ENCODE peak calls at places on chromosomes 16 and 17, in six cellular contexts. Z is H9, H is neuronal stem cell, E is trophoblast cell, V is H1, O is IMR-90. Q is an unnamed sample. For H3K9me3, the result is how much of the 10 kb centered on the place peaks cover.

GRCh38 chr17:82492647-82493516 is 26.6 kb upstream of the FOXK2 start:
- DNase-seq in Z (no peak), H (no peak), E (no peak), V (no peak), O (peak), Q (peak)

GRCh38 chr16:49843758-49844157 is 12.2 kb downstream of the ZNF423 start:
- DNase-seq in Z (no peak), H (no peak), E (no peak), V (no peak), O (no peak), Q (peak)

GRCh38 chr17:20612635-20613034 is 33.1 kb downstream of the CDRT15L2 start:
- DNase-seq in Z (no peak), H (no peak), E (no peak), V (no peak), O (no peak), Q (no peak)

GRCh38 chr17:57921342-57921741 is 33.9 kb downstream of the CUEDC1 start:
- DNase-seq in Z (no peak), H (no peak), E (no peak), V (no peak), O (peak), Q (no peak)

GRCh38 chr17:82228842-82229685 is at the start of gene SLC16A3:
- DNase-seq in Z (no peak), H (no peak), E (peak), V (no peak), O (peak), Q (peak)

GRCh38 chr16:4862639-4863038 is 15.4 kb downstream of the UBN1 start:
- DNase-seq in Z (no peak), H (no peak), E (peak), V (no peak), O (no peak), Q (peak)

GRCh38 chr17:78839173-78839761 is 1.3 kb downstream of the USP36 start:
- DNase-seq in Z (no peak), H (no peak), E (no peak), V (no peak), O (peak), Q (no peak)

GRCh38 chr16:58021661-58022551 is 3.6 kb upstream of the MMP15 start:
- DNase-seq in Z (no peak), H (no peak), E (peak), V (no peak), O (peak), Q (peak)

GRCh38 chr17:44005865-44006580 is 1.6 kb downstream of the NAGS start:
- DNase-seq in Z (peak), H (no peak), E (no peak), V (no peak), O (no peak), Q (peak)

GRCh38 chr17:65485388-65486299 is 75.8 kb downstream of the AXIN2 start:
- DNase-seq in Z (no peak), H (no peak), E (no peak), V (no peak), O (no peak), Q (no peak)

GRCh38 chr17:34542700-34543336 is 36.6 kb upstream of the TMEM132E start:
- DNase-seq in Z (peak), H (peak), E (peak), V (no peak), O (no peak), Q (peak)

GRCh38 chr16:47732122-47732805 is 271.1 kb downstream of the PHKB start:
- DNase-seq in Z (no peak), H (no peak), E (no peak), V (peak), O (peak), Q (peak)

GRCh38 chr16:69613283-69614154 is 47.8 kb downstream of the NFAT5 start:
- DNase-seq in Z (no peak), H (no peak), E (no peak), V (no peak), O (peak), Q (peak)

GRCh38 chr17:4573682-4574081 is 10.6 kb upstream of the SMTNL2 start:
- DNase-seq in Z (no peak), H (no peak), E (peak), V (no peak), O (no peak), Q (peak)

GRCh38 chr17:79799538-79800324 is 2.9 kb upstream of the CBX8 start:
- DNase-seq in Z (peak), H (no peak), E (no peak), V (no peak), O (no peak), Q (no peak)

GRCh38 chr17:14398766-14399165 is 97.9 kb downstream of the HS3ST3B1 start:
- DNase-seq in Z (no peak), H (no peak), E (no peak), V (no peak), O (no peak), Q (no peak)

GRCh38 chr16:1863681-1864460 is 8.1 kb downstream of the MEIOB start:
- DNase-seq in Z (no peak), H (no peak), E (peak), V (no peak), O (peak), Q (peak)

GRCh38 chr17:56292010-56292409 is 138.7 kb downstream of the ANKFN1 start:
- DNase-seq in Z (no peak), H (no peak), E (no peak), V (no peak), O (peak), Q (no peak)

GRCh38 chr17:21689604-21690003 is 2.7 kb upstream of the KCNJ18 start:
- DNase-seq in Z (no peak), H (no peak), E (peak), V (no peak), O (peak), Q (no peak)

GRCh38 chr17:66302761-66303626 is 581 bp downstream of the PRKCA start:
- DNase-seq in Z (peak), H (peak), E (peak), V (no peak), O (peak), Q (peak)

GRCh38 chr16:87192418-87193073 is 124.6 kb downstream of the C16orf95 start:
- DNase-seq in Z (no peak), H (no peak), E (no peak), V (no peak), O (no peak), Q (no peak)

GRCh38 chr17:49361129-49361901 is 735 bp downstream of the ZNF652 start:
- DNase-seq in Z (peak), H (no peak), E (peak), V (no peak), O (no peak), Q (peak)

GRCh38 chr16:69340095-69340644 is 598 bp downstream of the NIP7 start:
- DNase-seq in Z (no peak), H (no peak), E (no peak), V (no peak), O (peak), Q (peak)

GRCh38 chr17:8649157-8650118 is 18.9 kb upstream of the MYH10 start:
- DNase-seq in Z (no peak), H (no peak), E (peak), V (no peak), O (peak), Q (peak)

GRCh38 chr17:72340836-72341235 is 220.0 kb downstream of the SOX9 start:
- DNase-seq in Z (no peak), H (no peak), E (no peak), V (no peak), O (no peak), Q (no peak)

GRCh38 chr16:57045694-57046381 is 46.5 kb upstream of the CPNE2 start:
- DNase-seq in Z (peak), H (peak), E (peak), V (no peak), O (peak), Q (peak)

GRCh38 chr16:60905806-60906205 is 1130.4 kb downstream of the CDH8 start:
- DNase-seq in Z (no peak), H (peak), E (no peak), V (no peak), O (no peak), Q (no peak)

GRCh38 chr16:56225013-56225742 is 33.9 kb downstream of the GNAO1 start:
- DNase-seq in Z (no peak), H (no peak), E (no peak), V (no peak), O (no peak), Q (no peak)

GRCh38 chr16:7086842-7087616 is 245.6 kb upstream of the RBFOX1 start:
- DNase-seq in Z (peak), H (peak), E (peak), V (peak), O (no peak), Q (no peak)

GRCh38 chr16:56931253-56931768 is 631 bp upstream of the HERPUD1 start:
- DNase-seq in Z (no peak), H (no peak), E (no peak), V (no peak), O (no peak), Q (no peak)

GRCh38 chr17:82127704-82128103 is 29.7 kb upstream of the FASN start:
- DNase-seq in Z (no peak), H (no peak), E (no peak), V (no peak), O (no peak), Q (no peak)

GRCh38 chr16:77785365-77785764 is 3.0 kb upstream of the VAT1L start:
- DNase-seq in Z (no peak), H (no peak), E (peak), V (no peak), O (no peak), Q (no peak)

GRCh38 chr16:57187508-57187854 is 1.4 kb downstream of the RSPRY1 start:
- DNase-seq in Z (no peak), H (no peak), E (no peak), V (no peak), O (no peak), Q (no peak)

GRCh38 chr16:74740795-74741304 is 33.8 kb downstream of the FA2H start:
- DNase-seq in Z (no peak), H (no peak), E (no peak), V (no peak), O (no peak), Q (no peak)

GRCh38 chr16:79449906-79450305 is 150.6 kb downstream of the MAF start:
- DNase-seq in Z (no peak), H (no peak), E (peak), V (no peak), O (no peak), Q (no peak)

GRCh38 chr16:53159781-53160436 is 105.1 kb downstream of the CHD9 start:
- DNase-seq in Z (no peak), H (peak), E (peak), V (no peak), O (peak), Q (peak)

GRCh38 chr17:77942111-77942988 is 16.2 kb upstream of the TNRC6C start:
- DNase-seq in Z (no peak), H (no peak), E (no peak), V (no peak), O (no peak), Q (no peak)

GRCh38 chr16:88448461-88449266 is 4.4 kb upstream of the ZFPM1 start:
- DNase-seq in Z (no peak), H (no peak), E (no peak), V (no peak), O (no peak), Q (no peak)

GRCh38 chr17:57911021-57911420 is 44.2 kb downstream of the CUEDC1 start:
- DNase-seq in Z (no peak), H (no peak), E (no peak), V (no peak), O (no peak), Q (no peak)

GRCh38 chr17:37494401-37494831 is 4.7 kb downstream of the DUSP14 start:
- DNase-seq in Z (no peak), H (no peak), E (peak), V (no peak), O (no peak), Q (peak)

GRCh38 chr17:37490022-37490587 is 414 bp downstream of the DUSP14 start:
- DNase-seq in Z (peak), H (peak), E (peak), V (no peak), O (peak), Q (peak)

GRCh38 chr17:37493249-37494027 is 3.7 kb downstream of the DUSP14 start:
- DNase-seq in Z (no peak), H (no peak), E (peak), V (no peak), O (peak), Q (peak)

GRCh38 chr17:37490638-37491614 is 1.2 kb downstream of the DUSP14 start:
- DNase-seq in Z (peak), H (peak), E (peak), V (no peak), O (peak), Q (peak)

GRCh38 chr17:37492167-37492566 is 2.5 kb downstream of the DUSP14 start:
- DNase-seq in Z (no peak), H (no peak), E (no peak), V (no peak), O (no peak), Q (peak)
- H3K9me3 ChIP-seq in Z (under half), H (under half), E (under half), V (under half), O (under half), Q (under half)

GRCh38 chr17:46771601-46772012 is 46.9 kb downstream of the WNT3 start:
- DNase-seq in Z (peak), H (peak), E (peak), V (no peak), O (no peak), Q (peak)

GRCh38 chr17:46770818-46771600 is 47.5 kb downstream of the WNT3 start:
- DNase-seq in Z (peak), H (peak), E (peak), V (no peak), O (peak), Q (peak)

GRCh38 chr17:46770439-46770817 is 48.1 kb downstream of the WNT3 start:
- DNase-seq in Z (no peak), H (no peak), E (no peak), V (no peak), O (no peak), Q (no peak)

GRCh38 chr17:46768540-46768870 is 50.0 kb downstream of the WNT3 start:
- DNase-seq in Z (no peak), H (no peak), E (no peak), V (no peak), O (no peak), Q (no peak)

GRCh38 chr17:46769531-46770438 is 48.7 kb downstream of the WNT3 start:
- DNase-seq in Z (peak), H (no peak), E (no peak), V (no peak), O (no peak), Q (no peak)
- H2BK5ac ChIP-seq in Z (no peak), H (no peak), E (no peak), V (no peak), O (no peak), Q (no peak)

GRCh38 chr16:35931722-35932121 is 2472.3 kb downstream of the TP53TG3F start:
- DNase-seq in Z (no peak), H (no peak), E (no peak), V (no peak), O (no peak), Q (no peak)
- H3K9me3 ChIP-seq in Z (half or more), H (under half), E (under half), V (half or more), O (under half), Q (half or more)

DNA sequence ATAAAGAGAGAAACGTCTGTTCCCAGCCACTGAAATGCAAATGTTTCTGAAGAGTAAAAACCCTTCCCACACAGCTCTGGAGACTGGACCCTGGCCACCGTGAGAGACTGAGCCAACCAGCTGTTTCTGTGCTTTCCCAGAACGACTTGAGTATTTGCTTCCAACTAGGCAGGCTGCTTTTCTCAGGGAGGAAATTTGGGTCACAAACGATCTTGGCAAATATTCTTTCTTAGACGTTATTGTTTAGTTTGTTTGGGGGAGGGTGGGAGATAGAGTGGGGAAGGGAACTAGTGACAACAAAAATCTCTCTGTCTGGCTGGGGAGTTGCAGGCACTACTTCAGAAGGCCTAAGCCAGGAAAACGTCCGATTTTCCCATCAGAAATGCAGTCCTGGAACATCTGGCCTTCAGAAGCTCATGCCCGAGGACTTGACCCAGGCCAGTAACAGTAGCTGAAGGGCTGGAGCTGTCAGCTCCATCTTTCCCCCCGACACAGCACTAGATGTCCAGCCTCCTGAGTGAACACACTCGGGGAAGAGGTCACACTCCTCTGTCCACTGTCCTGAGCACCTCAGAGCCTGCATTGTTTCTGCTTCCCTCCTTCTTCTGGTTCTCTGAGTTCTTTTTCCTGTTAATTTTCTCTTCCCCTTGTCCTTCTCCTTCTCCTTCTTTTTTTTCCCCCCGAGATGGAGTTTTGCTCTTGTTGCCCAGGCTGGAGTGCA is 4.0 kb downstream of the CCDC92B start:
- DNase-seq in Z (no peak), H (no peak), E (no peak), V (no peak), O (no peak), Q (no peak)
- H2BK5ac ChIP-seq in Z (no peak), H (no peak), E (no peak), V (no peak), O (no peak), Q (no peak)

GRCh38 chr16:82991941-82992675 is 365.3 kb downstream of the CDH13 start:
- DNase-seq in Z (no peak), H (no peak), E (no peak), V (no peak), O (no peak), Q (no peak)

GRCh38 chr16:82990155-82990554 is 363.4 kb downstream of the CDH13 start:
- DNase-seq in Z (no peak), H (no peak), E (no peak), V (no peak), O (peak), Q (peak)

GRCh38 chr16:82993415-82993814 is 366.6 kb downstream of the CDH13 start:
- DNase-seq in Z (no peak), H (no peak), E (no peak), V (no peak), O (no peak), Q (no peak)

GRCh38 chr16:82992826-82993225 is 366.1 kb downstream of the CDH13 start:
- DNase-seq in Z (no peak), H (no peak), E (no peak), V (no peak), O (no peak), Q (no peak)

DNA sequence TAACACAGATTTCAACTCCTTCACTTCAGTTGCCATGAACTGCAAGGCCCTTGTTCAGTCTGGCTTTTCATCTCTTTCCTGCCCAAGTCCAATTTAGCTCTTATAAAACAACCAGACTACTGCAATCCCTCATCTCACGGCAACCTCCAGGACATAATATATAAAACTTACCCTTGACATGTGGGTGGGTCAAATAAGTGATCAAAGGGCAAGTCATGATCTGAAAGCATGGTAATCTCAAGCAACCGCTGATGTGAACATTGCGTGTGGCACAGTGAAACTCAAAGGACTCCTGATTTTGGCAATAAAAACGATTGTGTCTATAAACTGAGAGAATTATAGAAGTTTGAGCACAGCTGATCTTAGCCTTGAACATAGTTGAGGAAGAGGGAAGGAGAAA is 364.7 kb downstream of the CDH13 start:
- DNase-seq in Z (no peak), H (no peak), E (no peak), V (no peak), O (no peak), Q (no peak)
- H3K9me3 ChIP-seq in Z (under half), H (under half), E (under half), V (under half), O (under half), Q (under half)

Q was measured in mesenchymal stem cell.